ENCODE peak calls at places on chromosomes 2 and 18, in seven cellular contexts. L is neural crest cell, S is BE2C, T is GM23338, H is tibial artery, F is RWPE1, U is AG10803. V is an unnamed sample.

GRCh38 chr18:63320690-63321265 is 1.2 kb upstream of the BCL2 start:
- DNase-seq in L (peak; percentile 18), S (no peak), T (peak; percentile 67), H (peak; percentile 43), F (no peak), U (no peak), V (peak; percentile 49)

GRCh38 chr2:159082119-159082518 is 113.7 kb downstream of the TANC1 start:
- DNase-seq in L (no peak), S (no peak), T (no peak), H (no peak), F (no peak), U (no peak), V (no peak)

GRCh38 chr2:28088970-28089369 is 198.4 kb downstream of the BABAM2 start:
- DNase-seq in L (no peak), S (no peak), T (no peak), H (no peak), F (peak; percentile 49), U (peak; percentile 61), V (no peak)

GRCh38 chr18:62973689-62974088 is 258.3 kb downstream of the PHLPP1 start:
- DNase-seq in L (no peak), S (no peak), T (no peak), H (no peak), F (no peak), U (no peak), V (no peak)

GRCh38 chr2:37647941-37648315 is 23.5 kb downstream of the CDC42EP3 start:
- DNase-seq in L (no peak), S (no peak), T (no peak), H (no peak), F (no peak), U (no peak), V (no peak)

GRCh38 chr2:207122914-207123744 is 42.6 kb downstream of the KLF7 start:
- DNase-seq in L (no peak), S (no peak), T (peak; percentile 50), H (no peak), F (no peak), U (peak; percentile 62), V (peak; percentile 58)

GRCh38 chr18:3585656-3586509 is 135.9 kb downstream of the TGIF1 start:
- DNase-seq in L (peak; percentile 79), S (peak; percentile 78), T (peak; percentile 95), H (peak; percentile 79), F (peak; percentile 79), U (peak; percentile 83), V (peak; percentile 89)

GRCh38 chr2:163652741-163653140 is 83.1 kb downstream of the FIGN start:
- DNase-seq in L (no peak), S (no peak), T (no peak), H (no peak), F (no peak), U (peak; percentile 12), V (no peak)

GRCh38 chr2:96325038-96325883 is at the start of gene ITPRIPL1:
- DNase-seq in L (peak; percentile 25), S (peak; percentile 47), T (peak; percentile 69), H (no peak), F (no peak), U (no peak), V (peak; percentile 55)

GRCh38 chr2:64905338-64906024 is 83.7 kb upstream of the SLC1A4 start:
- DNase-seq in L (no peak), S (no peak), T (peak; percentile 4), H (no peak), F (peak; percentile 32), U (no peak), V (no peak)

GRCh38 chr2:236507393-236508085 is 62.1 kb upstream of the ACKR3 start:
- DNase-seq in L (peak; percentile 56), S (no peak), T (peak; percentile 92), H (peak; percentile 29), F (peak; percentile 54), U (peak; percentile 12), V (peak; percentile 86)

GRCh38 chr2:10009271-10009810 is 34.0 kb upstream of the KLF11 start:
- DNase-seq in L (no peak), S (no peak), T (no peak), H (no peak), F (no peak), U (no peak), V (no peak)

GRCh38 chr18:48826806-48827205 is 124.0 kb downstream of the SMAD7 start:
- DNase-seq in L (no peak), S (no peak), T (no peak), H (peak; percentile 14), F (no peak), U (no peak), V (peak; percentile 12)

GRCh38 chr2:64406407-64406774 is 47.6 kb upstream of the LGALSL start:
- DNase-seq in L (no peak), S (no peak), T (no peak), H (no peak), F (no peak), U (no peak), V (no peak)

GRCh38 chr2:63484481-63484880 is 103.8 kb downstream of the WDPCP start:
- DNase-seq in L (no peak), S (no peak), T (no peak), H (no peak), F (no peak), U (no peak), V (no peak)

GRCh38 chr2:55425449-55425848 is 5.8 kb upstream of the CCDC88A start:
- DNase-seq in L (no peak), S (no peak), T (no peak), H (no peak), F (peak; percentile 62), U (peak; percentile 70), V (no peak)

GRCh38 chr18:46458472-46458871 is 198.5 kb downstream of the LOXHD1 start:
- DNase-seq in L (no peak), S (no peak), T (peak; percentile 27), H (no peak), F (no peak), U (no peak), V (peak; percentile 52)
- TF ChIP-seq CTCF in L (no peak), S (no peak), T (no peak), H (no peak), F (no peak), U (no peak), V (peak; percentile 44)

DNA sequence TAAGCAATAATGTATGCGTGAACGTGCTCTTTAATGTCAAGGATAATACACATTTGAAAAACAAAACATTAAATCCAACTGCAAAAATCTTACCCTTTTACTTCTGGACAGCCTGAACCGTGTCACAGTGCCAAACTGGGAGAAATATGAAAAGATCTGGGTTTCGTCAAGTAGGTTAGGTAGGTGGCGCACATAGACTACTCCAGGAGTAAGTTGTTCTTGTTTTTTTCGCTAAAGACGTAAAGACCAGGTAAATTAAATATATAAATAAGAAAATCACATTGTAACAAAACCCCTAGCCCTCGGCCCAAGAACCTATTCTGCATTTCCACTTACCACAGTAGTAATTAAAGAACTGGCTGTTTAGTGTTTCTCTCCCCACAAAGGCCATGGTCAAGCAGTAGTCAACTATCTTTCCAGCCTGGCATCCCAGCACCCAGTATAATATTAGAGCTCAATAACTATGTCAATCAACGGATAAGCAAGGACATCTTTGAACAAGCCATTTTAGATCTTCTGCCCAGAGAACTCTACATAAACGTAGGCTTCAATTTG is 1.1 kb downstream of the NIFK start:
- DNase-seq in L (no peak), S (no peak), T (no peak), H (no peak), F (peak; percentile 29), U (no peak), V (no peak)
- TF ChIP-seq CTCF in L (no peak), S (peak; percentile 15), T (peak; percentile 35), H (no peak), F (peak; percentile 32), U (peak; percentile 7), V (no peak)

GRCh38 chr18:25834061-25834460 is 256.4 kb downstream of the SS18 start:
- DNase-seq in L (no peak), S (no peak), T (no peak), H (no peak), F (no peak), U (no peak), V (no peak)

GRCh38 chr18:25830787-25831186 is 259.6 kb downstream of the SS18 start:
- DNase-seq in L (no peak), S (no peak), T (no peak), H (peak; percentile 67), F (no peak), U (peak; percentile 77), V (no peak)

GRCh38 chr18:25831226-25831828 is 259.1 kb downstream of the SS18 start:
- DNase-seq in L (no peak), S (no peak), T (no peak), H (no peak), F (no peak), U (no peak), V (no peak)

GRCh38 chr18:25827961-25828561 is 262.4 kb downstream of the SS18 start:
- DNase-seq in L (no peak), S (peak; percentile 52), T (peak; percentile 34), H (no peak), F (no peak), U (peak; percentile 55), V (peak; percentile 50)

GRCh38 chr18:25832008-25832604 is 258.3 kb downstream of the SS18 start:
- DNase-seq in L (peak; percentile 65), S (peak; percentile 48), T (peak; percentile 80), H (peak; percentile 38), F (peak; percentile 21), U (peak; percentile 71), V (peak; percentile 66)
- TF ChIP-seq CTCF in L (peak; percentile 82), S (peak; percentile 72), T (peak; percentile 93), H (peak; percentile 35), F (peak; percentile 60), U (peak; percentile 94), V (peak; percentile 93)

GRCh38 chr2:240613781-240614180 is 11.5 kb upstream of the GPR35 start:
- DNase-seq in L (no peak), S (no peak), T (no peak), H (no peak), F (no peak), U (no peak), V (no peak)
- TF ChIP-seq CTCF in L (no peak), S (no peak), T (no peak), H (no peak), F (no peak), U (no peak), V (no peak)

DNA sequence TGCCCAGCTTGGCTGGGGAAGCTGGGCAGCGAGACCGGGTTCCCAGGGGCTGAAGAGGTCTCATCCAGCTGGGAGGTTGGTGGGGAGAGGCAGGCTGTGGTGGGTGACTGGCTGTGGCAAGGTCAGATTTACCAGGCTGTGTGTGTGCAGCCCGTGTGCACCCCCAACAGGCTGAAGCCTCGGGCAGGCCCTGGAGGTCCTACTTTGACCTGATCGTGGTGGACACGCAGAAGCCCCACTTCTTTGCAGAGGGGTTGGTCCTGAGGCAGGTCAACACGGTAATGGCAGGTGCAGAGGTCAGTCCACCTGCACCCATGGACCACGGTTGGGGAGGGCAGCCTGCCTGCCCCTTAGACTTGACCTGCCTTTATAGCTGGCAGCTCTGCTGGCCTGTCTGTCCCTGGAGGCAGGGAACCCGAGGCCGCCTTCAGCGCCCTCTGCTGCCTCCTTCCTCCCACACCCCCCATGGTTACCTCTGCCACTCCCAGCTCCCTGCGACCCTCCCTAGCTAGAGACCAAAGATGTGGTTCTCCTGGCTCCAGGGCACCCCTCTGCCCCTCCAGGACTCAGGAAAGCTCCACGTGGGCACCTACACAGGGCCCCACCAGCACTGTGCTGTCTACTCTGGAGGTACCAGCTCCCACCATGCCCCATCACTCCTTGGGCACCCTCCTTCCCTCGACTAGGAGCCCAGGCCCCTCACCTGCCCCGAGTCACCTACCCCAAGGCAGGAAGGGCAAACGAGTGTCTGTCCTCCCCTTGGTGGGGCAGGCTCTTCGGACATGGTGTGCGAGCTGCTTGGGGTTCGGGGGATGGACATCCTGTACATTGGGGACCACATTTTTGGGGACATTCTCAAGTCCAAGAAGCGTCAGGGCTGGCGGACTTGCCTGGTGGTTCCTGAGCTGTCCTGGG is 4.0 kb downstream of the NT5DC4 start:
- DNase-seq in L (no peak), S (no peak), T (peak; percentile 54), H (no peak), F (peak; percentile 37), U (no peak), V (peak; percentile 65)
- TF ChIP-seq CTCF in L (peak; percentile 16), S (no peak), T (peak; percentile 62), H (no peak), F (no peak), U (peak; percentile 12), V (peak; percentile 54)

V was measured in H9.